ENCODE peak calls at places on chromosomes 6 and 20, in five cellular contexts. H, R, E, N and C are unnamed samples.

GRCh38 chr6:139498715-139499114 is 124.3 kb upstream of the CITED2 start:
- DNase-seq in H (no peak), R (no peak), E (no peak), N (no peak), C (no peak)

GRCh38 chr6:158773581-158774449 is 45.4 kb downstream of the EZR start:
- DNase-seq in H (no peak), R (no peak), E (no peak), N (no peak), C (no peak)

GRCh38 chr6:162119349-162119748 is 608.2 kb downstream of the PRKN start:
- DNase-seq in H (no peak), R (no peak), E (peak; percentile 55), N (no peak), C (no peak)

GRCh38 chr6:13302751-13303667 is 25.3 kb downstream of the TBC1D7 start:
- DNase-seq in H (peak; percentile 78), R (peak; percentile 99), E (peak; percentile 97), N (peak; percentile 84), C (peak; percentile 95)

GRCh38 chr6:167796668-167797031 is 30.1 kb upstream of the AFDN start:
- DNase-seq in H (peak; percentile 29), R (no peak), E (peak; percentile 6), N (no peak), C (no peak)

GRCh38 chr6:144581807-144582537 is 296.8 kb downstream of the UTRN start:
- DNase-seq in H (no peak), R (peak; percentile 20), E (peak; percentile 65), N (no peak), C (peak; percentile 43)

GRCh38 chr6:2038096-2038495 is 207.3 kb downstream of the GMDS start:
- DNase-seq in H (no peak), R (no peak), E (no peak), N (no peak), C (no peak)

GRCh38 chr6:83436674-83437073 is 5.8 kb upstream of the ME1 start:
- DNase-seq in H (no peak), R (peak; percentile 87), E (no peak), N (no peak), C (no peak)

GRCh38 chr20:49106332-49106731 is 60.2 kb downstream of the CSE1L start:
- DNase-seq in H (no peak), R (no peak), E (no peak), N (no peak), C (no peak)

GRCh38 chr6:114164206-114164605 is 178.6 kb downstream of the HS3ST5 start:
- DNase-seq in H (no peak), R (no peak), E (no peak), N (no peak), C (no peak)

GRCh38 chr6:141259832-141260231 is 872.9 kb upstream of the GJE1 start:
- DNase-seq in H (no peak), R (no peak), E (no peak), N (no peak), C (no peak)

GRCh38 chr6:26205161-26205624 is 118.0 kb downstream of the HFE start:
- DNase-seq in H (peak; percentile 72), R (peak; percentile 74), E (peak; percentile 72), N (peak; percentile 86), C (peak; percentile 73)

GRCh38 chr20:36666181-36666740 is 20.3 kb upstream of the SLA2 start:
- DNase-seq in H (no peak), R (peak; percentile 33), E (peak; percentile 24), N (no peak), C (peak; percentile 15)

GRCh38 chr6:43776115-43776798 is 6.2 kb downstream of the VEGFA start:
- DNase-seq in H (no peak), R (no peak), E (no peak), N (peak; percentile 51), C (no peak)

GRCh38 chr6:116465246-116465645 is 4.1 kb downstream of the CALHM6 start:
- DNase-seq in H (no peak), R (peak; percentile 12), E (no peak), N (no peak), C (no peak)

GRCh38 chr20:48877299-48877698 is 44.2 kb upstream of the ARFGEF2 start:
- DNase-seq in H (no peak), R (peak; percentile 10), E (peak; percentile 63), N (no peak), C (no peak)

GRCh38 chr6:57216235-57217101 is 5.6 kb downstream of the RAB23 start:
- DNase-seq in H (no peak), R (no peak), E (peak; percentile 51), N (no peak), C (peak; percentile 9)

GRCh38 chr6:153150767-153151440 is 19.8 kb upstream of the RGS17 start:
- DNase-seq in H (no peak), R (no peak), E (no peak), N (peak; percentile 50), C (no peak)

GRCh38 chr20:40758790-40759189 is 69.8 kb upstream of the MAFB start:
- DNase-seq in H (no peak), R (no peak), E (no peak), N (no peak), C (no peak)

GRCh38 chr6:60754879-60755278 is 1531.1 kb downstream of the KHDRBS2 start:
- DNase-seq in H (no peak), R (no peak), E (no peak), N (no peak), C (no peak)

DNA sequence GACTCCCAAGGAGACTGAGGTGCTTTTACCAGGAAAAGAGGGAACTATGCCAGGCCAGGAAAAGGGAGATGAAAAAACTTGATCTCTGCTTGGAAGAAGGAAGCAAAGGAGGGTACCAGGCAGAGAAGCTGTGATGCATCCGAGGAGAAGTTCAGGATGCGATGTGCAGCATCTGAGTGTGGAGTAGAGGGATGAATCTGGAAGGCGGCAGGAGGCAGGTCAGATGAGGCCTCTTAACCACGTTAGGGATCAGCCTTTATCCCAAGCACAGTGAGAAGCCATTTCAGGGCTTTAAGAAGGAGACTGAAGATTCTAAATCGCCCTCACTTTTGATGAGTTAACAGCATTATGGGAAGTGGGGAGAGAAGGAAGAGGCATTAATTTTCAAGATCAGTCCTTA is 44.9 kb upstream of the EYA2 start:
- DNase-seq in H (no peak), R (no peak), E (no peak), N (no peak), C (no peak)
- H3K27me3 ChIP-seq in H (no peaks in the 10 kb centered on the region), R (no peaks in the 10 kb centered on the region), E (peaks cover 6% of the 10 kb centered on the region), N (peaks cover 2% of the 10 kb centered on the region), C (peaks cover 45% of the 10 kb centered on the region)

DNA sequence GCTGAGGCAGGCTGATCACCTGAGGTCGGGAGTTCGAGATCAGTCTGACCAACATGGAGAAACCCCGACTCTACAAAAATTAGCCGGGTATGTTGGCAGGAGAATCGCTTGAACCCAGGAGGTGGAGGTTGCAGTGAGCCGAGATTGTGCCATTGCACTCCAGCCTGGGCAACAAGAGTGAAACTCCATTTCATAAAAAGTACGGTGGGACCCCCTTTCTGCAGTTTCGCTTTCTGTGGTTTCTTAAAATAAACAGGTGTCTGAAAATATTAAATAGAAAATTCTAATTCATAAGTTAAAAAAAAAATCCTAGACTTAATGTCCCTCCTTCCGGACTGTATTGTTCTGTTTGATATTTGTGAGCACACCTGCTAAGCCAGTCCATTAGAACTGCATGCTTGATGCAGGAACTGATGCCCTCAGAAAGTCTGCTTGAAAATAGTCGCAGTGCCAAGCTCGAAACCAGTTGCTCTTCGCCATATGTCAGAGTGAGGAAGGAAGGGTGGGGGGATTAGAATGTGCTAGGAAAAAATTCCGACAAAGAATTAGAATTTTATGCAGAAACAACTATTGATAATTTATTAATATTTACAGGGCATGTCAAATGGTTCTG is 85.9 kb downstream of the JARID2 start:
- DNase-seq in H (no peak), R (no peak), E (no peak), N (no peak), C (no peak)
- H3K4me3 ChIP-seq in H (no peak overlapping the region), R (no peak overlapping the region), E (no peak overlapping the region), N (no peak overlapping the region), C (no peak overlapping the region)

GRCh38 chr20:39106791-39107190 is 144.6 kb downstream of the DHX35 start:
- DNase-seq in H (no peak), R (no peak), E (no peak), N (no peak), C (no peak)
- H3K27me3 ChIP-seq in H (no peaks in the 10 kb centered on the region), R (no peaks in the 10 kb centered on the region), E (peaks cover 11% of the 10 kb centered on the region), N (no peaks in the 10 kb centered on the region), C (peaks cover 15% of the 10 kb centered on the region)

GRCh38 chr20:330233-331149 is 5.1 kb downstream of the SOX12 start:
- DNase-seq in H (peak; percentile 55), R (peak; percentile 52), E (peak; percentile 85), N (peak; percentile 70), C (peak; percentile 83)
- H3K4me3 ChIP-seq in H (no peak overlapping the region), R (no peak overlapping the region), E (no peak overlapping the region), N (no peak overlapping the region), C (no peak overlapping the region)

DNA sequence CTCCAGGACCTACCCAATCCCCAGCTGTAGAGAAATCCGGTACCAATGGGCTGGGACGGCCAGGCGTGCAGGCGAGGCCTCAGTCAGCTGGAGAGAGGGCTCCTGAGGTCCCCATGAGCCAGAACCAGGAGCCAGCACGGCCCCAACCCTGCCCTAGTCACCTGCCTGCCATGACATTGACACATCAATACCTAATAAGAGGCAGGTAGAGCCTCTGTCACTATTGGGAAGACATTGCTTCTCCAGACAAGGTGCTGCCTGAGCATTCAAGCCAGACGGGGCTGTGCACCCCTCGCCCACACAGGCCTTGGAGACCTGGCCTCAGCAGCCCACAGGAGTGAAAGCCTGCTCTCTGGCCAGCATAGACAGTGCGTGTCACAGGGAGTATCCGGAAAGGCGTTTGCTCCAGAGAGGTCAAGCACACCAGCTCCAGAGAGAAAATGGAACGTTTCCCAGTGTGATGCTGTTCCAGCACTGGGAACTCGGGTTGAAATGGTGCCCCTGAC is 3.5 kb downstream of the DLL1 start:
- DNase-seq in H (no peak), R (no peak), E (no peak), N (no peak), C (no peak)
- H3K27me3 ChIP-seq in H (no peaks in the 10 kb centered on the region), R (no peaks in the 10 kb centered on the region), E (peaks cover 16% of the 10 kb centered on the region), N (no peaks in the 10 kb centered on the region), C (peaks cover 22% of the 10 kb centered on the region)

GRCh38 chr6:134543128-134543527 is 225.2 kb upstream of the SGK1 start:
- DNase-seq in H (no peak), R (no peak), E (no peak), N (no peak), C (no peak)

GRCh38 chr6:134544737-134545136 is 226.8 kb upstream of the SGK1 start:
- DNase-seq in H (no peak), R (no peak), E (no peak), N (no peak), C (no peak)

GRCh38 chr6:134537146-134537555 is 219.2 kb upstream of the SGK1 start:
- DNase-seq in H (no peak), R (peak; percentile 100), E (peak; percentile 96), N (no peak), C (peak; percentile 93)

GRCh38 chr6:134539865-134540323 is 222.0 kb upstream of the SGK1 start:
- DNase-seq in H (no peak), R (no peak), E (no peak), N (no peak), C (no peak)

DNA sequence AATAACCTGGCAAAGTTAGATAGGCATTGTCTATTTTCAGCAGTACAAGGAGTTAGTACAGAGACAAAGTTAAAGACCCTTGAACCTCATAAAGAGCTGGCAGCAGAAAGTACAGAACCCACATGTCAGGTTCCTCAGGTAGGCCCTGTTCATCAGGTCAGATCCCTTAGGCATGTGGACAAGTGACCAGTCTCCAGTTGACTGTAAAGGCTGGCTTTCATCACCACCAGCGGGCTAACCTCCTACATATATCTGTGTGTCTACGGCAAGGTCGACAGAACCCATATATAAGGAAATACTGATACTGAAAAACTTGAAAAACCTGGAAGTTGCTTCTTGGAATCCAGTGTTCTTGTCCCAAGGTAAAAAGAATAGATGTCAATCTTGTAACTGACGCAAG is 223.1 kb upstream of the SGK1 start:
- DNase-seq in H (no peak), R (no peak), E (no peak), N (no peak), C (no peak)
- H3K4me3 ChIP-seq in H (no peak overlapping the region), R (no peak overlapping the region), E (no peak overlapping the region), N (no peak overlapping the region), C (no peak overlapping the region)